ENCODE peak calls at places on chromosome 4, in nine cellular contexts. One of them, this sample, is unnamed. For H3K4me1, the result is how much of the 10 kb centered on the place peaks cover.

GRCh38 chr4:69749771-69750170 is 10.6 kb downstream of the SULT1B1 start:
- DNase-seq in SK-N-SH: no peak
- DNase-seq in IMR-90: peak
- DNase-seq in K562: no peak
- DNase-seq in right atrium auricular region: no peak
- DNase-seq in HAP-1: no peak
- DNase-seq in OCI-LY7: no peak
- DNase-seq in fibroblast of lung: peak
- DNase-seq in Panc1: no peak
- DNase-seq in this sample: no peak

GRCh38 chr4:25859429-25860148 is 3.2 kb downstream of the SEL1L3 start:
- DNase-seq in fibroblast of lung: peak
- DNase-seq in Panc1: no peak
- DNase-seq in OCI-LY7: peak
- DNase-seq in IMR-90: no peak
- DNase-seq in SK-N-SH: peak
- DNase-seq in right atrium auricular region: no peak
- DNase-seq in K562: no peak
- DNase-seq in HAP-1: no peak
- DNase-seq in this sample: no peak

GRCh38 chr4:121025540-121025939 is 46.8 kb downstream of the NDNF start:
- DNase-seq in fibroblast of lung: no peak
- DNase-seq in Panc1: no peak
- DNase-seq in OCI-LY7: no peak
- DNase-seq in IMR-90: no peak
- DNase-seq in right atrium auricular region: no peak
- DNase-seq in K562: no peak
- DNase-seq in SK-N-SH: no peak
- DNase-seq in HAP-1: no peak
- DNase-seq in this sample: no peak

GRCh38 chr4:133711817-133712216 is 489.8 kb downstream of the PABPC4L start:
- DNase-seq in SK-N-SH: no peak
- DNase-seq in right atrium auricular region: no peak
- DNase-seq in K562: no peak
- DNase-seq in fibroblast of lung: peak
- DNase-seq in IMR-90: no peak
- DNase-seq in Panc1: no peak
- DNase-seq in OCI-LY7: no peak
- DNase-seq in HAP-1: no peak
- DNase-seq in this sample: no peak

GRCh38 chr4:3817561-3817960 is 51.4 kb downstream of the ADRA2C start:
- DNase-seq in right atrium auricular region: no peak
- DNase-seq in HAP-1: no peak
- DNase-seq in OCI-LY7: no peak
- DNase-seq in fibroblast of lung: no peak
- DNase-seq in SK-N-SH: no peak
- DNase-seq in IMR-90: no peak
- DNase-seq in Panc1: no peak
- DNase-seq in K562: no peak
- DNase-seq in this sample: no peak

GRCh38 chr4:12472082-12472481 is 1012.1 kb downstream of the RAB28 start:
- DNase-seq in OCI-LY7: no peak
- DNase-seq in fibroblast of lung: no peak
- DNase-seq in right atrium auricular region: no peak
- DNase-seq in SK-N-SH: no peak
- DNase-seq in K562: no peak
- DNase-seq in Panc1: no peak
- DNase-seq in HAP-1: no peak
- DNase-seq in IMR-90: no peak
- DNase-seq in this sample: no peak

GRCh38 chr4:98828801-98829200 is 100.1 kb downstream of the EIF4E start:
- DNase-seq in right atrium auricular region: no peak
- DNase-seq in IMR-90: no peak
- DNase-seq in HAP-1: no peak
- DNase-seq in fibroblast of lung: peak
- DNase-seq in K562: no peak
- DNase-seq in Panc1: no peak
- DNase-seq in SK-N-SH: peak
- DNase-seq in OCI-LY7: no peak
- DNase-seq in this sample: no peak

GRCh38 chr4:152935661-152936445 is at the start of gene FHDC1:
- DNase-seq in HAP-1: peak
- DNase-seq in right atrium auricular region: no peak
- DNase-seq in SK-N-SH: peak
- DNase-seq in Panc1: no peak
- DNase-seq in fibroblast of lung: peak
- DNase-seq in K562: peak
- DNase-seq in OCI-LY7: no peak
- DNase-seq in IMR-90: no peak
- DNase-seq in this sample: no peak

GRCh38 chr4:76747613-76748012 is 150.3 kb downstream of the SOWAHB start:
- DNase-seq in SK-N-SH: no peak
- DNase-seq in IMR-90: peak
- DNase-seq in fibroblast of lung: peak
- DNase-seq in OCI-LY7: no peak
- DNase-seq in K562: no peak
- DNase-seq in HAP-1: no peak
- DNase-seq in right atrium auricular region: no peak
- DNase-seq in Panc1: no peak
- DNase-seq in this sample: no peak

GRCh38 chr4:35175894-35176293 is 1068.4 kb downstream of the ARAP2 start:
- DNase-seq in right atrium auricular region: no peak
- DNase-seq in K562: no peak
- DNase-seq in Panc1: no peak
- DNase-seq in OCI-LY7: no peak
- DNase-seq in SK-N-SH: no peak
- DNase-seq in fibroblast of lung: no peak
- DNase-seq in IMR-90: no peak
- DNase-seq in HAP-1: no peak
- DNase-seq in this sample: no peak

GRCh38 chr4:179485781-179486180 is 2043.5 kb upstream of the AGA start:
- DNase-seq in K562: no peak
- DNase-seq in IMR-90: no peak
- DNase-seq in OCI-LY7: no peak
- DNase-seq in HAP-1: no peak
- DNase-seq in SK-N-SH: no peak
- DNase-seq in Panc1: no peak
- DNase-seq in right atrium auricular region: no peak
- DNase-seq in fibroblast of lung: no peak
- DNase-seq in this sample: no peak

GRCh38 chr4:35966558-35966957 is 277.8 kb downstream of the ARAP2 start:
- DNase-seq in OCI-LY7: no peak
- DNase-seq in fibroblast of lung: no peak
- DNase-seq in HAP-1: no peak
- DNase-seq in K562: no peak
- DNase-seq in right atrium auricular region: no peak
- DNase-seq in IMR-90: no peak
- DNase-seq in Panc1: no peak
- DNase-seq in SK-N-SH: no peak
- DNase-seq in this sample: no peak

GRCh38 chr4:64305565-64306254 is 103.5 kb downstream of the TECRL start:
- DNase-seq in right atrium auricular region: no peak
- DNase-seq in Panc1: no peak
- DNase-seq in fibroblast of lung: no peak
- DNase-seq in OCI-LY7: no peak
- DNase-seq in SK-N-SH: no peak
- DNase-seq in HAP-1: no peak
- DNase-seq in IMR-90: no peak
- DNase-seq in K562: no peak
- DNase-seq in this sample: no peak

GRCh38 chr4:169619518-169619957 is 840 bp upstream of the CLCN3 start:
- DNase-seq in fibroblast of lung: peak
- DNase-seq in HAP-1: peak
- DNase-seq in Panc1: no peak
- DNase-seq in OCI-LY7: peak
- DNase-seq in SK-N-SH: peak
- DNase-seq in IMR-90: peak
- DNase-seq in K562: peak
- DNase-seq in right atrium auricular region: no peak
- DNase-seq in this sample: peak

GRCh38 chr4:74930166-74930565 is 2.8 kb upstream of the PARM1 start:
- DNase-seq in fibroblast of lung: no peak
- DNase-seq in HAP-1: no peak
- DNase-seq in IMR-90: no peak
- DNase-seq in SK-N-SH: no peak
- DNase-seq in Panc1: no peak
- DNase-seq in right atrium auricular region: no peak
- DNase-seq in OCI-LY7: peak
- DNase-seq in K562: no peak
- DNase-seq in this sample: no peak

GRCh38 chr4:94889961-94890360 is 132.2 kb downstream of the BMPR1B start:
- DNase-seq in K562: no peak
- DNase-seq in fibroblast of lung: peak
- DNase-seq in right atrium auricular region: no peak
- DNase-seq in OCI-LY7: no peak
- DNase-seq in HAP-1: no peak
- DNase-seq in IMR-90: peak
- DNase-seq in Panc1: no peak
- DNase-seq in SK-N-SH: no peak
- DNase-seq in this sample: no peak

GRCh38 chr4:22454216-22454838 is 61.5 kb downstream of the ADGRA3 start:
- DNase-seq in SK-N-SH: no peak
- DNase-seq in Panc1: no peak
- DNase-seq in fibroblast of lung: no peak
- DNase-seq in right atrium auricular region: no peak
- DNase-seq in OCI-LY7: no peak
- DNase-seq in HAP-1: no peak
- DNase-seq in IMR-90: no peak
- DNase-seq in K562: no peak
- DNase-seq in this sample: no peak
- H3K4me1 ChIP-seq in SK-N-SH: under half
- H3K4me1 ChIP-seq in Panc1: under half
- H3K4me1 ChIP-seq in fibroblast of lung: under half
- H3K4me1 ChIP-seq in right atrium auricular region: under half
- H3K4me1 ChIP-seq in OCI-LY7: under half
- H3K4me1 ChIP-seq in HAP-1: under half
- H3K4me1 ChIP-seq in IMR-90: under half
- H3K4me1 ChIP-seq in K562: under half
- H3K4me1 ChIP-seq in this sample: under half

GRCh38 chr4:6844986-6845385 is 62.5 kb downstream of the KIAA0232 start:
- DNase-seq in K562: peak
- DNase-seq in IMR-90: no peak
- DNase-seq in right atrium auricular region: no peak
- DNase-seq in OCI-LY7: no peak
- DNase-seq in SK-N-SH: peak
- DNase-seq in Panc1: no peak
- DNase-seq in fibroblast of lung: no peak
- DNase-seq in HAP-1: no peak
- DNase-seq in this sample: no peak

GRCh38 chr4:6845574-6845973 is 63.0 kb downstream of the KIAA0232 start:
- DNase-seq in fibroblast of lung: no peak
- DNase-seq in Panc1: no peak
- DNase-seq in K562: no peak
- DNase-seq in IMR-90: no peak
- DNase-seq in HAP-1: no peak
- DNase-seq in SK-N-SH: no peak
- DNase-seq in OCI-LY7: no peak
- DNase-seq in right atrium auricular region: no peak
- DNase-seq in this sample: no peak

GRCh38 chr4:6834867-6835266 is 52.3 kb downstream of the KIAA0232 start:
- DNase-seq in fibroblast of lung: no peak
- DNase-seq in Panc1: peak
- DNase-seq in OCI-LY7: no peak
- DNase-seq in HAP-1: no peak
- DNase-seq in K562: no peak
- DNase-seq in right atrium auricular region: no peak
- DNase-seq in SK-N-SH: no peak
- DNase-seq in IMR-90: peak
- DNase-seq in this sample: no peak

GRCh38 chr4:6839579-6839978 is 57.1 kb downstream of the KIAA0232 start:
- DNase-seq in right atrium auricular region: no peak
- DNase-seq in SK-N-SH: no peak
- DNase-seq in HAP-1: no peak
- DNase-seq in Panc1: no peak
- DNase-seq in OCI-LY7: no peak
- DNase-seq in fibroblast of lung: no peak
- DNase-seq in K562: no peak
- DNase-seq in IMR-90: no peak
- DNase-seq in this sample: no peak

GRCh38 chr4:6840062-6840976 is 57.8 kb downstream of the KIAA0232 start:
- DNase-seq in K562: peak
- DNase-seq in OCI-LY7: no peak
- DNase-seq in HAP-1: peak
- DNase-seq in Panc1: no peak
- DNase-seq in IMR-90: peak
- DNase-seq in SK-N-SH: no peak
- DNase-seq in fibroblast of lung: peak
- DNase-seq in right atrium auricular region: no peak
- DNase-seq in this sample: peak
- H3K4me1 ChIP-seq in K562: under half
- H3K4me1 ChIP-seq in OCI-LY7: under half
- H3K4me1 ChIP-seq in HAP-1: under half
- H3K4me1 ChIP-seq in Panc1: under half
- H3K4me1 ChIP-seq in IMR-90: under half
- H3K4me1 ChIP-seq in SK-N-SH: under half
- H3K4me1 ChIP-seq in fibroblast of lung: under half
- H3K4me1 ChIP-seq in right atrium auricular region: under half
- H3K4me1 ChIP-seq in this sample: under half

GRCh38 chr4:2595436-2595835 is 59.0 kb downstream of the FAM193A start:
- DNase-seq in Panc1: no peak
- DNase-seq in fibroblast of lung: no peak
- DNase-seq in SK-N-SH: peak
- DNase-seq in K562: no peak
- DNase-seq in IMR-90: peak
- DNase-seq in OCI-LY7: no peak
- DNase-seq in right atrium auricular region: no peak
- DNase-seq in HAP-1: no peak
- DNase-seq in this sample: no peak
- H3K4me1 ChIP-seq in Panc1: under half
- H3K4me1 ChIP-seq in fibroblast of lung: under half
- H3K4me1 ChIP-seq in SK-N-SH: under half
- H3K4me1 ChIP-seq in K562: half or more
- H3K4me1 ChIP-seq in IMR-90: under half
- H3K4me1 ChIP-seq in OCI-LY7: under half
- H3K4me1 ChIP-seq in right atrium auricular region: under half
- H3K4me1 ChIP-seq in HAP-1: under half
- H3K4me1 ChIP-seq in this sample: under half

GRCh38 chr4:37662861-37663390 is 23.2 kb downstream of the RELL1 start:
- DNase-seq in fibroblast of lung: peak
- DNase-seq in K562: no peak
- DNase-seq in SK-N-SH: no peak
- DNase-seq in IMR-90: peak
- DNase-seq in Panc1: no peak
- DNase-seq in right atrium auricular region: no peak
- DNase-seq in OCI-LY7: no peak
- DNase-seq in HAP-1: no peak
- DNase-seq in this sample: peak
- H3K4me1 ChIP-seq in fibroblast of lung: under half
- H3K4me1 ChIP-seq in K562: under half
- H3K4me1 ChIP-seq in SK-N-SH: under half
- H3K4me1 ChIP-seq in IMR-90: under half
- H3K4me1 ChIP-seq in Panc1: half or more
- H3K4me1 ChIP-seq in right atrium auricular region: under half
- H3K4me1 ChIP-seq in OCI-LY7: under half
- H3K4me1 ChIP-seq in HAP-1: under half
- H3K4me1 ChIP-seq in this sample: half or more

DNA sequence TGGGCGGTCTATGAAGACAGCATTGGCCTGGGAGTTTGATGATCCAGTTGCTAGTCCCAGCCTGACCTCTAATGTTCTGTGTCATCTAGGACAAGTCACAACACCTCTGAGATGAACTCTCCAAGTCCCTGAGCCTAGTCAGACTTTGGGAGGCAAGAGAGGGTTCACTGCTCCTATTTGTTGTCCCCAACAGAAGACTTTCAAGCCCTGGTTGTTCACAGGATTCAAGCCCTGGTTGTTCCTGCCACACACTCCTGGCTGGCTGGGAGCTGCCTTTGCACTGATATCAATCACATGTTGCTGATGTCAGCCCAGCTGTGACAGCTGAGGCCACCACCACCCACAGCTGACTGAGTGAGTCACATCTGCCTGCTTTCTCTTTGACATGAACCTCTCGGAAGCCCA is 253.2 kb upstream of the RASGEF1B start:
- DNase-seq in right atrium auricular region: peak
- DNase-seq in SK-N-SH: no peak
- DNase-seq in K562: peak
- DNase-seq in Panc1: no peak
- DNase-seq in IMR-90: no peak
- DNase-seq in fibroblast of lung: no peak
- DNase-seq in HAP-1: no peak
- DNase-seq in OCI-LY7: peak
- DNase-seq in this sample: peak
- H3K4me1 ChIP-seq in right atrium auricular region: under half
- H3K4me1 ChIP-seq in SK-N-SH: under half
- H3K4me1 ChIP-seq in K562: under half
- H3K4me1 ChIP-seq in Panc1: under half
- H3K4me1 ChIP-seq in IMR-90: under half
- H3K4me1 ChIP-seq in fibroblast of lung: under half
- H3K4me1 ChIP-seq in HAP-1: under half
- H3K4me1 ChIP-seq in OCI-LY7: under half
- H3K4me1 ChIP-seq in this sample: under half